ENCODE peak calls at places on chromosomes 1 and 21, in four cellular contexts. P is progenitor cell of endocrine pancreas, H is foreskin fibroblast, O is AG09319. A is an unnamed sample.

GRCh38 chr1:192724670-192725069 is 84.2 kb upstream of the RGS2 start:
- DNase-seq in P (no peak), H (peak), O (no peak), A (peak)

GRCh38 chr21:45041351-45041805 is 33.0 kb upstream of the ADARB1 start:
- DNase-seq in P (no peak), H (peak), O (peak), A (peak)

GRCh38 chr1:199747984-199748383 is 279.5 kb upstream of the NR5A2 start:
- DNase-seq in P (no peak), H (no peak), O (no peak), A (no peak)

GRCh38 chr1:151935154-151935553 is 25.8 kb upstream of the THEM4 start:
- DNase-seq in P (no peak), H (no peak), O (no peak), A (no peak)

GRCh38 chr1:230972855-230973271 is 5.8 kb downstream of the TTC13 start:
- DNase-seq in P (no peak), H (no peak), O (no peak), A (peak)

GRCh38 chr1:234914606-234915290 is 213.9 kb downstream of the TOMM20 start:
- DNase-seq in P (no peak), H (no peak), O (no peak), A (no peak)

GRCh38 chr1:82059931-82060330 is 259.2 kb downstream of the ADGRL2 start:
- DNase-seq in P (no peak), H (no peak), O (no peak), A (no peak)

GRCh38 chr1:192378878-192379277 is 62.1 kb downstream of the RGS21 start:
- DNase-seq in P (no peak), H (no peak), O (no peak), A (no peak)

GRCh38 chr1:52404116-52404974 is at the start of the genes ORC1 and PRPF38A:
- DNase-seq in P (peak), H (peak), O (peak), A (peak)

GRCh38 chr1:25821630-25822091 is 1.9 kb downstream of the MTFR1L start:
- DNase-seq in P (no peak), H (peak), O (no peak), A (peak)

GRCh38 chr1:156845953-156846545 is 12.9 kb downstream of the INSRR start:
- DNase-seq in P (no peak), H (no peak), O (no peak), A (no peak)

GRCh38 chr1:99728494-99729235 is 37.8 kb downstream of the FRRS1 start:
- DNase-seq in P (no peak), H (peak), O (no peak), A (peak)

GRCh38 chr1:13888351-13888996 is 188.5 kb downstream of the PRDM2 start:
- DNase-seq in P (no peak), H (no peak), O (no peak), A (no peak)

GRCh38 chr1:154328318-154329151 is 3.2 kb downstream of the ATP8B2 start:
- DNase-seq in P (peak), H (peak), O (no peak), A (peak)

GRCh38 chr1:244381887-244382565 is 69.7 kb downstream of the ADSS2 start:
- DNase-seq in P (no peak), H (peak), O (peak), A (peak)

GRCh38 chr1:54127594-54127993 is 25.2 kb downstream of the CDCP2 start:
- DNase-seq in P (no peak), H (no peak), O (no peak), A (no peak)

GRCh38 chr1:54124472-54124871 is 28.3 kb downstream of the CDCP2 start:
- DNase-seq in P (no peak), H (no peak), O (no peak), A (no peak)

GRCh38 chr1:54126271-54126815 is 26.5 kb downstream of the CDCP2 start:
- DNase-seq in P (no peak), H (no peak), O (no peak), A (no peak)

GRCh38 chr1:54124906-54125305 is 27.9 kb downstream of the CDCP2 start:
- DNase-seq in P (no peak), H (no peak), O (no peak), A (no peak)

GRCh38 chr1:54125671-54126070 is 27.1 kb downstream of the CDCP2 start:
- DNase-seq in P (no peak), H (no peak), O (no peak), A (no peak)
- TF ChIP-seq CTCF in P (no peak), H (peak), O (peak), A (peak)

DNA sequence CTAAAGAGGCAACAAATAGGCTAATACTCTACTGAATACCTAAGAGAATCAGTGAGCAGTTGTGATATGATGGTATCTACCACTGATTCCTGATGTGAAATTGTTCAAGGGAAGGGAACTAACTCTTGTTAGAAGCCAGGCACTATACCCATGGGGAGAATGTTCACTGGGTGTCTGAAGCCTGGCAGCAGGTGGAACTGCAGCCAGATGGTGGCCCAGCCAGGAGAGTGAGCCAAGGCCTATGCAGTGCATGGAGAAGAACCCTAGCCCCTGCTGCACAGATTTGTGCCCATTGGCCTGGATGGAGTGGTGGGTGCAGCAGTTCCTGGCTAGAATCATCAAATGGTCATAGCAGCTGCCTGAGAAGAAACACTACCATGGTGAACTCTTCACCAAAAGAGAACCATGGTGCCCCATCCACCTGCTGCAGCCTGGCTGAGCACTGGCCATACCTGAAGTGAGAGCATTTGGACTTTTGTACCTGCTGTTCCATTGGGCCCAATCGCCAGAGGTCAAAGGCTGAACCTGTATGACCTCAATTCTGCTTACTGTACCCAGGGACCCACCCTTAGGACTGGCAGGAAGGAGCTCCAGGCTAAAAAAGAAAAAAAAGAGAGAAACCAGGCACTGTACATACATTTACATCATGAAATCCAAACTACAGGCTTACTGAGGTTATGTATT is 118.8 kb upstream of the IVNS1ABP start:
- DNase-seq in P (no peak), H (no peak), O (no peak), A (no peak)
- TF ChIP-seq CTCF in P (no peak), H (no peak), O (no peak), A (no peak)

DNA sequence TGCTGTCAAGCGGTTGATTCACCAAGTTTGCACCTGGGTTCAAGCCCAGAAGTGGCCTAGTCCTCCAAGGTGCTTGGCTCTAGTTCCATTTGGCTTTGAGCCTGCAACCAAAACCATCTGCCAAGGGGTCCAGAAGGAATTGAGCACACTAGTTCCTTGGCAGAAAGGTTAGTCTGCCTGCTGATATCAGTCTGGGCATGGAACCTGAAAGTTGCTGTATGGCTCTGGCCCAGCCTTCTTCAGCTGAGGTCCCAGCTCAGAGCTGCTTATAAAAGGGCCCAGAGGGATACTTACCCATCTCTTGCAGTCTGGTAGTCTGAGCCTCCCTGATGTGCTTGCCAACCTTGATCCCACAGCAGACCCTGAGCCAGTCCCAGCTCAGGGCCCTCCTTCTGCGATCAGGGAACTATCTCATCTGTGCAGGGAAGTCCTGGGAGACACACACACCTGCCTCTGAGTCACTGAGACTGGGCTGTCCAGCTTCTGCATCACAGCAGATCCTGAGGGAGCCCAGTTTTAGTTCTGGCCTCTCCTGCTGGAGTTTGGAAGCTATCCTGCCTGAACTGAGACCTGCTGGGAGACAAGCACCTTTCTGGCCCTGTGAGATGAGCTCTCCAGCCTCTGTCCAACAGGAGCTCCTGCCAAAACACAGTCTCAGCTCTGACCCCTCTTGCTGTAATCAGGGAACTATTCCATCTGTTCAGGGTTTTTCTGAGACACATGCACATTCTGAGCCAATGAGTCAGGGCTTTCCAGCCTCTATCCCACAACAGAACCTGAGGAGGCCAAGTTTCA is 75.8 kb downstream of the CTH start:
- DNase-seq in P (no peak), H (peak), O (peak), A (peak)
- TF ChIP-seq CTCF in P (no peak), H (no peak), O (no peak), A (no peak)

GRCh38 chr1:35564884-35565741 is 7.5 kb downstream of the NCDN start:
- DNase-seq in P (no peak), H (no peak), O (no peak), A (no peak)
- TF ChIP-seq CTCF in P (no peak), H (no peak), O (no peak), A (peak)

GRCh38 chr1:66354311-66354922 is 179.5 kb upstream of the SGIP1 start:
- DNase-seq in P (no peak), H (no peak), O (no peak), A (peak)
- TF ChIP-seq CTCF in P (no peak), H (no peak), O (no peak), A (peak)

A was measured in HFFc6.